ENCODE peak calls at places on chromosomes 7 and 10, in seven cellular contexts. Z is SJSA1; Y is lung; M is dorsolateral prefrontal cortex; Q is CD4-positive, alpha-beta memory T cell; G is HCT116; F is cardiac muscle cell. H is an unnamed sample.
A peak's percentile ranks its signal among the peaks of the same experiment; 100 is the strongest.

GRCh38 chr7:5363729-5364128 is 59.9 kb downstream of the TNRC18 start:
- DNase-seq in M (no peak), Y (no peak), Z (no peak), Q (no peak), G (no peak), F (no peak), H (no peak)

GRCh38 chr7:27095050-27095896 is 527 bp downstream of the HOXA1 start:
- DNase-seq in Q (no peak), F (no peak), Y (no peak), M (no peak), Z (no peak), G (no peak), H (no peak)

GRCh38 chr10:5604236-5604925 is 62.0 kb downstream of the ASB13 start:
- DNase-seq in F (no peak), Z (no peak), Y (no peak), Q (no peak), G (no peak), M (no peak), H (no peak)

GRCh38 chr7:157300406-157300770 is 36.4 kb upstream of the DNAJB6 start:
- DNase-seq in Q (no peak), F (no peak), G (no peak), M (no peak), Y (no peak), Z (no peak), H (no peak)

GRCh38 chr10:75932921-75933320 is 501.5 kb downstream of the LRMDA start:
- DNase-seq in Z (no peak), Y (no peak), Q (no peak), M (no peak), F (no peak), G (no peak), H (no peak)

GRCh38 chr7:44286182-44286617 is 39.2 kb downstream of the CAMK2B start:
- DNase-seq in Q (no peak), Z (peak; percentile 36), Y (no peak), M (peak; percentile 26), G (no peak), F (no peak), H (no peak)

GRCh38 chr7:151091431-151091830 is 5.2 kb downstream of the AGAP3 start:
- DNase-seq in G (no peak), F (no peak), Z (no peak), Q (no peak), M (no peak), Y (no peak), H (no peak)

GRCh38 chr10:125782661-125783060 is 7.0 kb upstream of the MMP21 start:
- DNase-seq in G (no peak), Q (no peak), Z (no peak), M (no peak), F (no peak), Y (no peak), H (no peak)

GRCh38 chr7:139118803-139119485 is 9.4 kb upstream of the ZC3HAV1 start:
- DNase-seq in Z (no peak), F (no peak), M (no peak), G (no peak), Q (peak; percentile 47), Y (no peak), H (no peak)

GRCh38 chr7:40965745-40966144 is 737.1 kb downstream of the INHBA start:
- DNase-seq in Q (no peak), Y (no peak), Z (no peak), F (no peak), M (no peak), G (no peak), H (no peak)

GRCh38 chr7:29033584-29033983 is 75.5 kb upstream of the TRIL start:
- DNase-seq in Q (no peak), Y (no peak), G (no peak), M (no peak), F (no peak), Z (no peak), H (no peak)

GRCh38 chr10:31731711-31732110 is 196.9 kb downstream of the ARHGAP12 start:
- DNase-seq in Y (no peak), Z (no peak), Q (no peak), F (no peak), G (no peak), M (no peak), H (no peak)

GRCh38 chr7:51233375-51233774 is 83.2 kb downstream of the COBL start:
- DNase-seq in Y (no peak), M (no peak), Z (no peak), Q (no peak), F (no peak), G (no peak), H (no peak)

GRCh38 chr7:27155816-27156507 is 513 bp downstream of the HOXA7 start:
- DNase-seq in Z (peak; percentile 43), M (peak; percentile 16), Q (peak; percentile 42), G (no peak), F (no peak), Y (no peak), H (no peak)

GRCh38 chr10:84291389-84291788 is 37.0 kb upstream of the CCSER2 start:
- DNase-seq in Q (no peak), G (no peak), Y (no peak), M (no peak), Z (no peak), F (peak; percentile 88), H (no peak)

GRCh38 chr7:140017034-140017433 is 45.7 kb downstream of the PARP12 start:
- DNase-seq in F (no peak), Q (no peak), M (no peak), G (no peak), Z (no peak), Y (no peak), H (no peak)

GRCh38 chr10:5973069-5973468 is 4.3 kb downstream of the IL15RA start:
- DNase-seq in Y (no peak), M (no peak), Z (peak; percentile 9), G (no peak), Q (no peak), F (no peak), H (no peak)

GRCh38 chr7:19928247-19928646 is 154.8 kb upstream of the TMEM196 start:
- DNase-seq in Y (no peak), M (no peak), F (no peak), Q (no peak), Z (no peak), G (no peak), H (no peak)

GRCh38 chr10:11017575-11018425 is at the start of gene CELF2:
- DNase-seq in Y (peak; percentile 80), Z (no peak), F (peak; percentile 91), M (no peak), G (no peak), Q (peak; percentile 47), H (peak; percentile 77)

GRCh38 chr10:79904671-79905321 is 44.1 kb downstream of the SFTPD start:
- DNase-seq in M (peak; percentile 66), G (peak; percentile 27), Y (peak; percentile 75), F (peak; percentile 72), Q (peak; percentile 30), Z (peak; percentile 64), H (peak; percentile 73)

GRCh38 chr7:129493555-129493954 is 8.8 kb upstream of the SMKR1 start:
- DNase-seq in M (no peak), Z (no peak), Q (no peak), G (no peak), F (no peak), Y (no peak), H (no peak)

GRCh38 chr10:122492955-122493597 is 31.7 kb downstream of the HTRA1 start:
- DNase-seq in F (no peak), M (no peak), Y (no peak), G (no peak), Q (no peak), Z (no peak), H (no peak)

GRCh38 chr10:124998624-124999291 is 56.8 kb downstream of the ZRANB1 start:
- DNase-seq in Y (no peak), Z (peak; percentile 38), F (no peak), Q (no peak), M (no peak), G (no peak), H (no peak)

GRCh38 chr10:122019414-122019975 is 30.5 kb downstream of the TACC2 start:
- DNase-seq in G (no peak), Z (no peak), Y (peak; percentile 72), F (no peak), M (no peak), Q (no peak), H (no peak)

GRCh38 chr10:110137142-110137545 is 70.3 kb upstream of the MXI1 start:
- DNase-seq in G (peak; percentile 55), Q (peak; percentile 66), Z (no peak), Y (no peak), F (peak; percentile 73), M (no peak), H (no peak)

GRCh38 chr10:22723783-22724182 is 9.4 kb upstream of the PIP4K2A start:
- DNase-seq in M (no peak), F (no peak), G (no peak), Q (no peak), Z (no peak), Y (no peak), H (no peak)

DNA sequence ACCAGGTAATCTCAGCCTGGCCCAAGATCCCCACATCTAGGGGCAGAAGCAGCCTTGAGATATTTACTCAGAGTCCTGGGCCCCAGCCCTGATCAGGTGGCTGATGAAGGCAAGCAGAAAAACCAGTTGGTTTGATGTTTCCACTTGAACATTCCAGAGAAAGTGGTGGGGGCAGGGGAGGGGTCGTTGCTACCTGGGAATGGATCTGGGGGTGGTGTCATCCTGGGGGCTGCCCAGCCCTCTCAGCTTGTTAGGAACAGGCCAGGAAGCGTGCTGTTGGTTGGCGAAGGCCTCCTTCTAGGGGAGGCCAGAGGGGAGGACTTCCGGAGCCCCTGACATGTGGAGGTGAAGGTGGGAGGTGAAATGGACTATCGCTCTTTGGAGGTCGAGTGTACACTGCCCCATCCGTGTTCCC is 3.7 kb upstream of the ABHD11 start:
- DNase-seq in F (no peak), Y (peak; percentile 70), M (no peak), G (no peak), Z (no peak), Q (no peak), H (no peak)
- H3K4me3 ChIP-seq in F (no peak overlapping the region), Y (no peak overlapping the region), M (no peak overlapping the region), G (peak overlapping the region; percentile 31), Z (no peak overlapping the region), Q (no peak overlapping the region), H (no peak overlapping the region)

GRCh38 chr7:92717601-92717981 is 118.8 kb downstream of the CDK6 start:
- DNase-seq in G (no peak), F (no peak), M (no peak), Y (no peak), Q (no peak), Z (no peak), H (no peak)
- H3K4me3 ChIP-seq in G (no peak overlapping the region), F (no peak overlapping the region), M (peak overlapping the region; percentile 59), Y (peak overlapping the region; percentile 44), Q (peak overlapping the region; percentile 55), Z (peak overlapping the region; percentile 31), H (peak overlapping the region; percentile 24)

GRCh38 chr10:116608683-116609594 is 11.8 kb upstream of the PNLIPRP2 start:
- DNase-seq in Z (no peak), Y (no peak), G (no peak), M (no peak), Q (no peak), F (no peak), H (no peak)
- H3K4me3 ChIP-seq in Z (no peak overlapping the region), Y (no peak overlapping the region), G (no peak overlapping the region), M (peak overlapping the region; percentile 21), Q (no peak overlapping the region), F (peak overlapping the region; percentile 48), H (peak overlapping the region; percentile 16)

DNA sequence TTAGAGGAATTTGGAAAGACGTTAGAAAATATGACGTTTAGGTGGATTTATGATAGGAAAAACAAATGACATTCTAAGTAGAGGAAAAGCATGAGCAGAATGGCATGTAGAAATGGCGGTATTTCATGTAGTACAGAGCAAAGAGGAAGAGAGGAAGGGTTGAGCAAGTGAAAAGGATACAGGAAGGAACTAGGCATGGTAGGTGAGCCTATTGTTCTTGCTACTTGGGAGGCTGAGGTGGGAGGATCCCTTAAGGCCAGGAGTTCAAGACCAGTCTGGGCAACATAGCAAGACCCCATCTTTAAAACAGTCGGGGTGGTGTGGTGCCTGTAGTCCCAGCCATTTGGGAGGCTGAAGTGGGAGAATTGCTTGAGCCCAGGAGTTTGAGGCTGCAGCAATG is 1.2 kb downstream of the GTPBP10 start:
- DNase-seq in F (no peak), Z (no peak), M (no peak), Y (no peak), Q (no peak), G (no peak), H (no peak)
- H3K4me3 ChIP-seq in F (peak overlapping the region; percentile 86), Z (no peak overlapping the region), M (peak overlapping the region; percentile 64), Y (no peak overlapping the region), Q (peak overlapping the region; percentile 92), G (peak overlapping the region; percentile 99), H (peak overlapping the region; percentile 89)